ENCODE peak calls at places on chromosome 18, in four cellular contexts. One of them, this sample, is unnamed.
A peak's percentile ranks its signal among the peaks of the same experiment; 100 is the strongest.

GRCh38 chr18:58180738-58181353 is 136.8 kb downstream of the NEDD4L start:
- DNase-seq in fibroblast of lung: no peak
- DNase-seq in breast epithelium: no peak
- DNase-seq in transverse colon: peak; percentile 72
- DNase-seq in this sample: peak; percentile 71

GRCh38 chr18:11497585-11497984 is 111.8 kb upstream of the SLC35G4 start:
- DNase-seq in transverse colon: no peak
- DNase-seq in breast epithelium: no peak
- DNase-seq in fibroblast of lung: peak; percentile 15
- DNase-seq in this sample: no peak

GRCh38 chr18:32771169-32771751 is 1.6 kb downstream of the KLHL14 start:
- DNase-seq in transverse colon: no peak
- DNase-seq in fibroblast of lung: peak; percentile 18
- DNase-seq in breast epithelium: no peak
- DNase-seq in this sample: peak; percentile 53

GRCh38 chr18:5057348-5058012 is 139.6 kb downstream of the AKAIN1 start:
- DNase-seq in fibroblast of lung: peak; percentile 26
- DNase-seq in transverse colon: peak; percentile 52
- DNase-seq in breast epithelium: no peak
- DNase-seq in this sample: peak; percentile 21

GRCh38 chr18:48956378-48956777 is 5.6 kb upstream of the SMAD7 start:
- DNase-seq in fibroblast of lung: peak; percentile 74
- DNase-seq in transverse colon: no peak
- DNase-seq in breast epithelium: no peak
- DNase-seq in this sample: no peak

GRCh38 chr18:6607348-6607747 is 122.2 kb upstream of the ARHGAP28 start:
- DNase-seq in breast epithelium: no peak
- DNase-seq in transverse colon: no peak
- DNase-seq in fibroblast of lung: no peak
- DNase-seq in this sample: peak; percentile 85

GRCh38 chr18:23881778-23882177 is 132.8 kb upstream of the TTC39C start:
- DNase-seq in fibroblast of lung: no peak
- DNase-seq in breast epithelium: no peak
- DNase-seq in transverse colon: no peak
- DNase-seq in this sample: peak; percentile 78

GRCh38 chr18:46630160-46630559 is 26.9 kb downstream of the LOXHD1 start:
- DNase-seq in transverse colon: no peak
- DNase-seq in fibroblast of lung: peak; percentile 27
- DNase-seq in breast epithelium: no peak
- DNase-seq in this sample: no peak

GRCh38 chr18:6405237-6406074 is 9.3 kb downstream of the L3MBTL4 start:
- DNase-seq in fibroblast of lung: peak; percentile 23
- DNase-seq in breast epithelium: no peak
- DNase-seq in transverse colon: no peak
- DNase-seq in this sample: no peak

GRCh38 chr18:49813071-49813320 is 337 bp downstream of the ACAA2 start:
- DNase-seq in fibroblast of lung: peak; percentile 42
- DNase-seq in breast epithelium: no peak
- DNase-seq in transverse colon: peak; percentile 43
- DNase-seq in this sample: peak; percentile 9

GRCh38 chr18:70490008-70490933 is 201.4 kb downstream of the SOCS6 start:
- DNase-seq in breast epithelium: no peak
- DNase-seq in transverse colon: peak; percentile 27
- DNase-seq in fibroblast of lung: peak; percentile 29
- DNase-seq in this sample: peak; percentile 13

GRCh38 chr18:59357928-59358327 is 1.1 kb downstream of the LMAN1 start:
- DNase-seq in transverse colon: no peak
- DNase-seq in breast epithelium: no peak
- DNase-seq in fibroblast of lung: peak; percentile 92
- DNase-seq in this sample: no peak

GRCh38 chr18:69730664-69731063 is 217.0 kb downstream of the CD226 start:
- DNase-seq in fibroblast of lung: no peak
- DNase-seq in transverse colon: no peak
- DNase-seq in breast epithelium: no peak
- DNase-seq in this sample: no peak

GRCh38 chr18:25144835-25145234 is 207.1 kb downstream of the ZNF521 start:
- DNase-seq in breast epithelium: no peak
- DNase-seq in transverse colon: no peak
- DNase-seq in fibroblast of lung: peak; percentile 90
- DNase-seq in this sample: no peak

GRCh38 chr18:21703241-21703820 is 1.2 kb downstream of the ABHD3 start:
- DNase-seq in fibroblast of lung: peak; percentile 1
- DNase-seq in breast epithelium: no peak
- DNase-seq in transverse colon: peak; percentile 71
- DNase-seq in this sample: peak; percentile 9

GRCh38 chr18:515156-515815 is 14.8 kb upstream of the COLEC12 start:
- DNase-seq in breast epithelium: no peak
- DNase-seq in fibroblast of lung: no peak
- DNase-seq in transverse colon: no peak
- DNase-seq in this sample: no peak

GRCh38 chr18:59358611-59359575 is at the start of gene LMAN1:
- DNase-seq in fibroblast of lung: peak; percentile 90
- DNase-seq in transverse colon: peak; percentile 96
- DNase-seq in breast epithelium: peak; percentile 89
- DNase-seq in this sample: peak; percentile 97

GRCh38 chr18:6752200-6752873 is 22.8 kb downstream of the ARHGAP28 start:
- DNase-seq in transverse colon: no peak
- DNase-seq in breast epithelium: no peak
- DNase-seq in fibroblast of lung: peak; percentile 76
- DNase-seq in this sample: peak; percentile 25

GRCh38 chr18:25633563-25633962 is 281.6 kb upstream of the ZNF521 start:
- DNase-seq in fibroblast of lung: no peak
- DNase-seq in transverse colon: no peak
- DNase-seq in breast epithelium: no peak
- DNase-seq in this sample: no peak

GRCh38 chr18:23196119-23197004 is 61.1 kb downstream of the CABLES1 start:
- DNase-seq in breast epithelium: no peak
- DNase-seq in transverse colon: no peak
- DNase-seq in fibroblast of lung: peak; percentile 59
- DNase-seq in this sample: no peak

GRCh38 chr18:4748975-4749374 is 293.9 kb upstream of the DLGAP1 start:
- DNase-seq in breast epithelium: no peak
- DNase-seq in transverse colon: no peak
- DNase-seq in fibroblast of lung: no peak
- DNase-seq in this sample: no peak

GRCh38 chr18:7116832-7117389 is 686 bp downstream of the LAMA1 start:
- DNase-seq in fibroblast of lung: peak; percentile 9
- DNase-seq in transverse colon: no peak
- DNase-seq in breast epithelium: no peak
- DNase-seq in this sample: no peak

GRCh38 chr18:582465-582864 is 2.3 kb downstream of the CETN1 start:
- DNase-seq in fibroblast of lung: no peak
- DNase-seq in breast epithelium: no peak
- DNase-seq in transverse colon: no peak
- DNase-seq in this sample: no peak

GRCh38 chr18:74063023-74063422 is 84.6 kb downstream of the FBXO15 start:
- DNase-seq in transverse colon: no peak
- DNase-seq in breast epithelium: no peak
- DNase-seq in fibroblast of lung: no peak
- DNase-seq in this sample: no peak

GRCh38 chr18:25759111-25759510 is 331.3 kb downstream of the SS18 start:
- DNase-seq in transverse colon: no peak
- DNase-seq in breast epithelium: no peak
- DNase-seq in fibroblast of lung: peak; percentile 67
- DNase-seq in this sample: no peak

GRCh38 chr18:39571511-39571910 is 2005.9 kb upstream of the CELF4 start:
- DNase-seq in fibroblast of lung: peak; percentile 3
- DNase-seq in breast epithelium: no peak
- DNase-seq in transverse colon: no peak
- DNase-seq in this sample: no peak

GRCh38 chr18:14074187-14074586 is 58.0 kb downstream of the ZNF519 start:
- DNase-seq in transverse colon: no peak
- DNase-seq in breast epithelium: no peak
- DNase-seq in fibroblast of lung: no peak
- DNase-seq in this sample: no peak

GRCh38 chr18:13879492-13879891 is 35.8 kb downstream of the MC2R start:
- DNase-seq in transverse colon: no peak
- DNase-seq in breast epithelium: no peak
- DNase-seq in fibroblast of lung: no peak
- DNase-seq in this sample: no peak

GRCh38 chr18:70216788-70217187 is 11.3 kb upstream of the RTTN start:
- DNase-seq in fibroblast of lung: no peak
- DNase-seq in transverse colon: no peak
- DNase-seq in breast epithelium: no peak
- DNase-seq in this sample: no peak

GRCh38 chr18:2641638-2642037 is 13.9 kb upstream of the SMCHD1 start:
- DNase-seq in fibroblast of lung: no peak
- DNase-seq in breast epithelium: no peak
- DNase-seq in transverse colon: no peak
- DNase-seq in this sample: no peak

GRCh38 chr18:6648581-6648980 is 80.9 kb upstream of the ARHGAP28 start:
- DNase-seq in transverse colon: no peak
- DNase-seq in fibroblast of lung: no peak
- DNase-seq in breast epithelium: no peak
- DNase-seq in this sample: no peak

GRCh38 chr18:67651438-67651837 is 134.9 kb upstream of the DSEL start:
- DNase-seq in fibroblast of lung: no peak
- DNase-seq in breast epithelium: no peak
- DNase-seq in transverse colon: no peak
- DNase-seq in this sample: no peak

GRCh38 chr18:12883003-12883683 is 894 bp downstream of the PTPN2 start:
- DNase-seq in breast epithelium: no peak
- DNase-seq in transverse colon: no peak
- DNase-seq in fibroblast of lung: no peak
- DNase-seq in this sample: peak; percentile 34

GRCh38 chr18:62437520-62438329 is 85.1 kb upstream of the ZCCHC2 start:
- DNase-seq in transverse colon: peak; percentile 17
- DNase-seq in breast epithelium: no peak
- DNase-seq in fibroblast of lung: no peak
- DNase-seq in this sample: no peak

GRCh38 chr18:76687271-76688006 is 134.9 kb upstream of the ZNF236 start:
- DNase-seq in breast epithelium: no peak
- DNase-seq in fibroblast of lung: peak; percentile 86
- DNase-seq in transverse colon: no peak
- DNase-seq in this sample: no peak

GRCh38 chr18:69408522-69408921 is 7.8 kb downstream of the DOK6 start:
- DNase-seq in transverse colon: no peak
- DNase-seq in fibroblast of lung: no peak
- DNase-seq in breast epithelium: no peak
- DNase-seq in this sample: no peak

GRCh38 chr18:61676763-61677434 is 215.9 kb downstream of the RNF152 start:
- DNase-seq in fibroblast of lung: peak; percentile 32
- DNase-seq in transverse colon: no peak
- DNase-seq in breast epithelium: no peak
- DNase-seq in this sample: no peak

GRCh38 chr18:36711813-36712444 is 116.9 kb downstream of the TPGS2 start:
- DNase-seq in fibroblast of lung: peak; percentile 90
- DNase-seq in transverse colon: no peak
- DNase-seq in breast epithelium: no peak
- DNase-seq in this sample: no peak

GRCh38 chr18:77046994-77047393 is 85.6 kb downstream of the MBP start:
- DNase-seq in breast epithelium: no peak
- DNase-seq in transverse colon: no peak
- DNase-seq in fibroblast of lung: no peak
- DNase-seq in this sample: no peak

GRCh38 chr18:27009293-27009692 is 143.8 kb upstream of the AQP4 start:
- DNase-seq in breast epithelium: no peak
- DNase-seq in fibroblast of lung: no peak
- DNase-seq in transverse colon: no peak
- DNase-seq in this sample: no peak

GRCh38 chr18:27008575-27008974 is 143.1 kb upstream of the AQP4 start:
- DNase-seq in transverse colon: no peak
- DNase-seq in breast epithelium: no peak
- DNase-seq in fibroblast of lung: no peak
- DNase-seq in this sample: no peak

GRCh38 chr18:27007880-27008279 is 142.4 kb upstream of the AQP4 start:
- DNase-seq in breast epithelium: no peak
- DNase-seq in fibroblast of lung: no peak
- DNase-seq in transverse colon: no peak
- DNase-seq in this sample: no peak

GRCh38 chr18:27004056-27004829 is 138.7 kb upstream of the AQP4 start:
- DNase-seq in breast epithelium: no peak
- DNase-seq in transverse colon: no peak
- DNase-seq in fibroblast of lung: peak; percentile 6
- DNase-seq in this sample: no peak

GRCh38 chr18:27005589-27005988 is 140.1 kb upstream of the AQP4 start:
- DNase-seq in breast epithelium: no peak
- DNase-seq in transverse colon: no peak
- DNase-seq in fibroblast of lung: no peak
- DNase-seq in this sample: no peak
- TF ChIP-seq CTCF in breast epithelium: no peak
- TF ChIP-seq CTCF in transverse colon: no peak
- TF ChIP-seq CTCF in fibroblast of lung: peak; percentile 27
- TF ChIP-seq CTCF in this sample: no peak

DNA sequence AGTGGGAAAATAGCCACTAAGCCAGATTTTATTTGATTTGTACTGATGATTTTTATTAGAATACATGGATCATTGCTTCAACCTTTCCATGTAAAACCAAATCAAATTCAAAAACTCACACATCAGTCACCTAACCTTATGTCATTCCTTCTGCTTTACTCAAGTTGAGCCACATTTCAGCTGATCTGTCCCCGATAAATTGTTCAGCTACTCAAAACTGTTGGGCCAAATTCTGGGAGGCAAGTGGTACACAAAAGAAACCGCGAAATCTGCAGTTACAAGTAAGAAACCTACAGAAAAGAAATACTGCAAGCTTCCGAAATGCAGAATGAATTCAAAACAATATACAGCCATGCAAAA is 109.7 kb downstream of the TCF4 start:
- DNase-seq in transverse colon: no peak
- DNase-seq in breast epithelium: no peak
- DNase-seq in fibroblast of lung: no peak
- DNase-seq in this sample: no peak
- H3K4me3 ChIP-seq in transverse colon: no peak overlapping the region
- H3K4me3 ChIP-seq in breast epithelium: peak overlapping the region; percentile 46
- H3K4me3 ChIP-seq in fibroblast of lung: peak overlapping the region; percentile 94
- H3K4me3 ChIP-seq in this sample: no peak overlapping the region

GRCh38 chr18:44844486-44844885 is 163.8 kb downstream of the SETBP1 start:
- DNase-seq in breast epithelium: no peak
- DNase-seq in transverse colon: no peak
- DNase-seq in fibroblast of lung: no peak
- DNase-seq in this sample: no peak
- H3K9me3 ChIP-seq in breast epithelium: no peaks in the 10 kb centered on the region
- H3K9me3 ChIP-seq in transverse colon: no peaks in the 10 kb centered on the region
- H3K9me3 ChIP-seq in fibroblast of lung: no peaks in the 10 kb centered on the region
- H3K9me3 ChIP-seq in this sample: no peaks in the 10 kb centered on the region

GRCh38 chr18:8428951-8429350 is 180.3 kb upstream of the RAB12 start:
- DNase-seq in breast epithelium: no peak
- DNase-seq in fibroblast of lung: no peak
- DNase-seq in transverse colon: no peak
- DNase-seq in this sample: no peak
- TF ChIP-seq CTCF in breast epithelium: no peak
- TF ChIP-seq CTCF in fibroblast of lung: no peak
- TF ChIP-seq CTCF in transverse colon: no peak
- TF ChIP-seq CTCF in this sample: no peak